ENCODE peak calls at places on chromosomes 2 and 18, in six cellular contexts. W is EL; J is SK-N-DZ; E is SW 1271; I is stimulated activated naive B cell treated with anti-CD40 and anti-IgM and Interleukin-4, amounts not matched to agents 10 μg/mL and 1 μg/mL and 100 μg/mL, for 72 hours; L is breast epithelium. R is an unnamed sample.

GRCh38 chr2:151395509-151396374 is 14.0 kb upstream of the RIF1 start:
- DNase-seq in W (no peak), J (no peak), E (no peak), I (no peak), L (no peak), R (no peak)

GRCh38 chr2:27024812-27025211 is 8.0 kb upstream of the TMEM214 start:
- DNase-seq in W (no peak), J (no peak), E (no peak), I (no peak), L (no peak), R (no peak)

GRCh38 chr2:22579341-22579740 is 805.6 kb upstream of the KLHL29 start:
- DNase-seq in W (no peak), J (no peak), E (no peak), I (no peak), L (no peak), R (no peak)

GRCh38 chr2:73253400-73253799 is 19.3 kb downstream of the CCT7 start:
- DNase-seq in W (no peak), J (no peak), E (no peak), I (no peak), L (no peak), R (no peak)

GRCh38 chr18:7600528-7601248 is 33.6 kb downstream of the PTPRM start:
- DNase-seq in W (no peak), J (no peak), E (no peak), I (no peak), L (no peak), R (no peak)

GRCh38 chr2:241112046-241112445 is 10.0 kb upstream of the MTERF4 start:
- DNase-seq in W (no peak), J (no peak), E (no peak), I (no peak), L (no peak), R (no peak)

GRCh38 chr2:10030311-10030736 is 13.0 kb upstream of the KLF11 start:
- DNase-seq in W (no peak), J (peak), E (no peak), I (no peak), L (no peak), R (no peak)

GRCh38 chr2:99337931-99338580 is 867 bp downstream of the EIF5B start:
- DNase-seq in W (peak), J (peak), E (no peak), I (no peak), L (no peak), R (no peak)

GRCh38 chr2:118983133-118983532 is 41.1 kb downstream of the MARCO start:
- DNase-seq in W (no peak), J (no peak), E (no peak), I (no peak), L (no peak), R (no peak)

GRCh38 chr18:3097082-3097481 is 84.1 kb upstream of the LPIN2 start:
- DNase-seq in W (no peak), J (no peak), E (no peak), I (no peak), L (no peak), R (no peak)

R was measured in Panc1.